ENCODE peak calls at places on chromosomes 2 and 18, in ten cellular contexts. One of them, this sample, is unnamed.

GRCh38 chr2:219611306-219611705 is 13.6 kb downstream of the STK11IP start:
- DNase-seq in endothelial cell of umbilical vein: no peak
- DNase-seq in AG04450: no peak
- DNase-seq in left lung: no peak
- DNase-seq in IMR-90: no peak
- DNase-seq in caudate nucleus: no peak
- DNase-seq in sigmoid colon: no peak
- DNase-seq in hepatocyte: no peak
- DNase-seq in lower lobe of right lung: no peak
- DNase-seq in left ventricle myocardium inferior: no peak
- DNase-seq in this sample: no peak

GRCh38 chr2:101349893-101350662 is 37.2 kb downstream of the CREG2 start:
- DNase-seq in endothelial cell of umbilical vein: no peak
- DNase-seq in AG04450: peak; percentile 11
- DNase-seq in left lung: no peak
- DNase-seq in IMR-90: peak; percentile 65
- DNase-seq in caudate nucleus: peak; percentile 46
- DNase-seq in sigmoid colon: no peak
- DNase-seq in hepatocyte: peak; percentile 55
- DNase-seq in lower lobe of right lung: no peak
- DNase-seq in left ventricle myocardium inferior: no peak
- DNase-seq in this sample: no peak

GRCh38 chr2:63735931-63736820 is 105.5 kb upstream of the UGP2 start:
- DNase-seq in endothelial cell of umbilical vein: peak; percentile 77
- DNase-seq in AG04450: no peak
- DNase-seq in left lung: no peak
- DNase-seq in IMR-90: peak; percentile 66
- DNase-seq in caudate nucleus: no peak
- DNase-seq in sigmoid colon: no peak
- DNase-seq in hepatocyte: no peak
- DNase-seq in lower lobe of right lung: no peak
- DNase-seq in left ventricle myocardium inferior: no peak
- DNase-seq in this sample: no peak

GRCh38 chr2:174771136-174771535 is 6.9 kb upstream of the CHRNA1 start:
- DNase-seq in endothelial cell of umbilical vein: no peak
- DNase-seq in AG04450: no peak
- DNase-seq in left lung: no peak
- DNase-seq in IMR-90: no peak
- DNase-seq in caudate nucleus: no peak
- DNase-seq in sigmoid colon: no peak
- DNase-seq in hepatocyte: no peak
- DNase-seq in lower lobe of right lung: no peak
- DNase-seq in left ventricle myocardium inferior: no peak
- DNase-seq in this sample: no peak

GRCh38 chr2:9292426-9292825 is 85.8 kb downstream of the ASAP2 start:
- DNase-seq in endothelial cell of umbilical vein: no peak
- DNase-seq in AG04450: no peak
- DNase-seq in left lung: no peak
- DNase-seq in IMR-90: no peak
- DNase-seq in caudate nucleus: no peak
- DNase-seq in sigmoid colon: no peak
- DNase-seq in hepatocyte: no peak
- DNase-seq in lower lobe of right lung: no peak
- DNase-seq in left ventricle myocardium inferior: no peak
- DNase-seq in this sample: no peak

GRCh38 chr2:239870863-239871262 is 154.3 kb downstream of the NDUFA10 start:
- DNase-seq in endothelial cell of umbilical vein: no peak
- DNase-seq in AG04450: no peak
- DNase-seq in left lung: no peak
- DNase-seq in IMR-90: no peak
- DNase-seq in caudate nucleus: no peak
- DNase-seq in sigmoid colon: no peak
- DNase-seq in hepatocyte: no peak
- DNase-seq in lower lobe of right lung: no peak
- DNase-seq in left ventricle myocardium inferior: no peak
- DNase-seq in this sample: peak; percentile 40

GRCh38 chr18:13447621-13448020 is 229.1 kb downstream of the LDLRAD4 start:
- DNase-seq in endothelial cell of umbilical vein: peak; percentile 56
- DNase-seq in AG04450: no peak
- DNase-seq in left lung: no peak
- DNase-seq in IMR-90: peak; percentile 48
- DNase-seq in caudate nucleus: no peak
- DNase-seq in sigmoid colon: no peak
- DNase-seq in hepatocyte: peak; percentile 77
- DNase-seq in lower lobe of right lung: no peak
- DNase-seq in left ventricle myocardium inferior: no peak
- DNase-seq in this sample: peak; percentile 76

GRCh38 chr2:129903586-129904425 is 75.7 kb upstream of the RAB6C start:
- DNase-seq in endothelial cell of umbilical vein: no peak
- DNase-seq in AG04450: no peak
- DNase-seq in left lung: no peak
- DNase-seq in IMR-90: no peak
- DNase-seq in caudate nucleus: peak; percentile 8
- DNase-seq in sigmoid colon: no peak
- DNase-seq in hepatocyte: no peak
- DNase-seq in lower lobe of right lung: no peak
- DNase-seq in left ventricle myocardium inferior: no peak
- DNase-seq in this sample: no peak

GRCh38 chr2:10410001-10410671 is 38.0 kb downstream of the ODC1 start:
- DNase-seq in endothelial cell of umbilical vein: no peak
- DNase-seq in AG04450: no peak
- DNase-seq in left lung: no peak
- DNase-seq in IMR-90: no peak
- DNase-seq in caudate nucleus: no peak
- DNase-seq in sigmoid colon: no peak
- DNase-seq in hepatocyte: no peak
- DNase-seq in lower lobe of right lung: no peak
- DNase-seq in left ventricle myocardium inferior: no peak
- DNase-seq in this sample: no peak

GRCh38 chr2:189253841-189254240 is 74.3 kb upstream of the COL5A2 start:
- DNase-seq in endothelial cell of umbilical vein: no peak
- DNase-seq in AG04450: no peak
- DNase-seq in left lung: no peak
- DNase-seq in IMR-90: no peak
- DNase-seq in caudate nucleus: no peak
- DNase-seq in sigmoid colon: no peak
- DNase-seq in hepatocyte: no peak
- DNase-seq in lower lobe of right lung: no peak
- DNase-seq in left ventricle myocardium inferior: no peak
- DNase-seq in this sample: no peak

GRCh38 chr2:20447437-20448245 is 767 bp downstream of the RHOB start:
- DNase-seq in endothelial cell of umbilical vein: peak; percentile 56
- DNase-seq in AG04450: no peak
- DNase-seq in left lung: peak; percentile 87
- DNase-seq in IMR-90: peak; percentile 41
- DNase-seq in caudate nucleus: peak; percentile 71
- DNase-seq in sigmoid colon: peak; percentile 86
- DNase-seq in hepatocyte: peak; percentile 60
- DNase-seq in lower lobe of right lung: peak; percentile 75
- DNase-seq in left ventricle myocardium inferior: peak; percentile 58
- DNase-seq in this sample: peak; percentile 48

DNA sequence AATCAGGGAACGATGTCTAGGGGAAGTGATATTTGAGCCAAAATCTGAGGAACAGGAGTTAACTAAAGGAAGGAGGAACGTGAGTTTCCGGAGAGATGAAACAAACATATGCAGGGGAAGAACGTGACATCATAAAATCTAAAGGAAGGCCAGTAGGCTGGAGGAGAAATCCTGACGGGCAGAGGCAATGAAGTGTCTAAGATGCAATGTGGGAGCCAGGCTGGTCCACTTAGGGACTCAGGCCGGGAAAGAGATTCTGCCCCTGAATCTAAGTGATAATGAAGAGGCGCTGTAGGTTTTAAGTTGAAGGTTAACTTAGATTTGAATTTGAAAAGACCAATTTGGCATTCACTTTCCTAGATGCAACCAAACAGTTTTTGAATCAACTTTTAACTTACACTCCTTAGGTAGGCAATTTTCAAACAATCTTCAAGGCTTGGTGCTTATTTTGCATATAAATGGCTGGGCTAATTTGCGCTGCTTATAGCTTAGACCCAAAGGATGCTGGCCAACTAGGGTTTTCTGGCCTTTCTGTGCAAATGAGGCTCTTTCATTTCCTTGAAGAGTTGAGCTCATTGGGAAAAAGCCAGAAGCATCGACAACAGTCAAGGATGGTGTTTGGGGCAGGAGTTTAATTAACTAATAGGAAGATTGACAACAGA is 221.7 kb downstream of the SOX11 start:
- DNase-seq in endothelial cell of umbilical vein: no peak
- DNase-seq in AG04450: no peak
- DNase-seq in left lung: no peak
- DNase-seq in IMR-90: no peak
- DNase-seq in caudate nucleus: no peak
- DNase-seq in sigmoid colon: no peak
- DNase-seq in hepatocyte: no peak
- DNase-seq in lower lobe of right lung: no peak
- DNase-seq in left ventricle myocardium inferior: no peak
- DNase-seq in this sample: no peak
- H3K27ac ChIP-seq in endothelial cell of umbilical vein: no peak overlapping the region
- H3K27ac ChIP-seq in AG04450: no peak overlapping the region
- H3K27ac ChIP-seq in left lung: no peak overlapping the region
- H3K27ac ChIP-seq in IMR-90: no peak overlapping the region
- H3K27ac ChIP-seq in caudate nucleus: no peak overlapping the region
- H3K27ac ChIP-seq in sigmoid colon: no peak overlapping the region
- H3K27ac ChIP-seq in hepatocyte: peak overlapping the region; percentile 39
- H3K27ac ChIP-seq in lower lobe of right lung: no peak overlapping the region
- H3K27ac ChIP-seq in left ventricle myocardium inferior: peak overlapping the region; percentile 82
- H3K27ac ChIP-seq in this sample: no peak overlapping the region

GRCh38 chr18:3175195-3175758 is 44.5 kb downstream of the MYOM1 start:
- DNase-seq in endothelial cell of umbilical vein: no peak
- DNase-seq in AG04450: no peak
- DNase-seq in left lung: no peak
- DNase-seq in IMR-90: peak; percentile 11
- DNase-seq in caudate nucleus: no peak
- DNase-seq in sigmoid colon: no peak
- DNase-seq in hepatocyte: no peak
- DNase-seq in lower lobe of right lung: no peak
- DNase-seq in left ventricle myocardium inferior: no peak
- DNase-seq in this sample: no peak
- H3K27ac ChIP-seq in endothelial cell of umbilical vein: no peak overlapping the region
- H3K27ac ChIP-seq in AG04450: no peak overlapping the region
- H3K27ac ChIP-seq in left lung: no peak overlapping the region
- H3K27ac ChIP-seq in IMR-90: no peak overlapping the region
- H3K27ac ChIP-seq in caudate nucleus: no peak overlapping the region
- H3K27ac ChIP-seq in sigmoid colon: no peak overlapping the region
- H3K27ac ChIP-seq in hepatocyte: no peak overlapping the region
- H3K27ac ChIP-seq in lower lobe of right lung: no peak overlapping the region
- H3K27ac ChIP-seq in left ventricle myocardium inferior: peak overlapping the region; percentile 10
- H3K27ac ChIP-seq in this sample: no peak overlapping the region

GRCh38 chr2:142834003-142834402 is 43.5 kb upstream of the KYNU start:
- DNase-seq in endothelial cell of umbilical vein: peak; percentile 52
- DNase-seq in AG04450: no peak
- DNase-seq in left lung: no peak
- DNase-seq in IMR-90: peak; percentile 64
- DNase-seq in caudate nucleus: no peak
- DNase-seq in sigmoid colon: no peak
- DNase-seq in hepatocyte: no peak
- DNase-seq in lower lobe of right lung: no peak
- DNase-seq in left ventricle myocardium inferior: no peak
- DNase-seq in this sample: no peak
- H3K27ac ChIP-seq in endothelial cell of umbilical vein: peak overlapping the region; percentile 23
- H3K27ac ChIP-seq in AG04450: no peak overlapping the region
- H3K27ac ChIP-seq in left lung: no peak overlapping the region
- H3K27ac ChIP-seq in IMR-90: no peak overlapping the region
- H3K27ac ChIP-seq in caudate nucleus: no peak overlapping the region
- H3K27ac ChIP-seq in sigmoid colon: no peak overlapping the region
- H3K27ac ChIP-seq in hepatocyte: no peak overlapping the region
- H3K27ac ChIP-seq in lower lobe of right lung: no peak overlapping the region
- H3K27ac ChIP-seq in left ventricle myocardium inferior: no peak overlapping the region
- H3K27ac ChIP-seq in this sample: no peak overlapping the region

GRCh38 chr2:71276311-71277158 is 49.6 kb upstream of the PAIP2B start:
- DNase-seq in endothelial cell of umbilical vein: peak; percentile 93
- DNase-seq in AG04450: peak; percentile 15
- DNase-seq in left lung: peak; percentile 96
- DNase-seq in IMR-90: peak; percentile 51
- DNase-seq in caudate nucleus: peak; percentile 91
- DNase-seq in sigmoid colon: peak; percentile 88
- DNase-seq in hepatocyte: peak; percentile 88
- DNase-seq in lower lobe of right lung: peak; percentile 90
- DNase-seq in left ventricle myocardium inferior: peak; percentile 93
- DNase-seq in this sample: peak; percentile 92
- H3K27ac ChIP-seq in endothelial cell of umbilical vein: no peak overlapping the region
- H3K27ac ChIP-seq in AG04450: no peak overlapping the region
- H3K27ac ChIP-seq in left lung: peak overlapping the region; percentile 24
- H3K27ac ChIP-seq in IMR-90: no peak overlapping the region
- H3K27ac ChIP-seq in caudate nucleus: peak overlapping the region; percentile 89
- H3K27ac ChIP-seq in sigmoid colon: peak overlapping the region; percentile 78
- H3K27ac ChIP-seq in hepatocyte: no peak overlapping the region
- H3K27ac ChIP-seq in lower lobe of right lung: no peak overlapping the region
- H3K27ac ChIP-seq in left ventricle myocardium inferior: peak overlapping the region; percentile 88
- H3K27ac ChIP-seq in this sample: peak overlapping the region; percentile 69

DNA sequence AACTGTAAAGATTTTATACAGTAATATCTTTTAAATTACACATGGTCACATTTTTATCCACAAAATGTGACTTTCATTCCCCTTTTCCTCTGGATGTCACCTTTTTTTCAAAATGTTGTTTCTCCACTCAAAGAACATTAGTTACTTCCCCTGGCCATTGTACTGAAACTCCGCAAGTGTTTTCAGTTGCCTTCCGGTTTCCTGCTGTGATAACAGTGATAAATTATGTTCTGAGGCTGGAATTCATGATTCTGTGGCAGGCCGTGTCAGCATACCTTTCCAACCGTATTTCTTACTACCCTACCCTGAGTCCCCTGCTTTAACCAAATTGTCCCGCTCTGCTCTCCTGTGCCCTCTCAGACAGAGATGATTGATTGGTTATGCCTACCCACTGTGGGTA is 53.5 kb downstream of the MGAT5 start:
- DNase-seq in endothelial cell of umbilical vein: peak; percentile 91
- DNase-seq in AG04450: no peak
- DNase-seq in left lung: no peak
- DNase-seq in IMR-90: no peak
- DNase-seq in caudate nucleus: no peak
- DNase-seq in sigmoid colon: no peak
- DNase-seq in hepatocyte: no peak
- DNase-seq in lower lobe of right lung: no peak
- DNase-seq in left ventricle myocardium inferior: no peak
- DNase-seq in this sample: no peak
- H3K27ac ChIP-seq in endothelial cell of umbilical vein: peak overlapping the region; percentile 91
- H3K27ac ChIP-seq in AG04450: no peak overlapping the region
- H3K27ac ChIP-seq in left lung: peak overlapping the region; percentile 42
- H3K27ac ChIP-seq in IMR-90: no peak overlapping the region
- H3K27ac ChIP-seq in caudate nucleus: no peak overlapping the region
- H3K27ac ChIP-seq in sigmoid colon: no peak overlapping the region
- H3K27ac ChIP-seq in hepatocyte: no peak overlapping the region
- H3K27ac ChIP-seq in lower lobe of right lung: no peak overlapping the region
- H3K27ac ChIP-seq in left ventricle myocardium inferior: peak overlapping the region; percentile 29
- H3K27ac ChIP-seq in this sample: no peak overlapping the region